ENCODE peak calls at places on chromosomes 3 and 15, in four cellular contexts. U is Peyer's patch, W is K562, Z is right lobe of liver. F is an unnamed sample.

GRCh38 chr15:35545316-35545824 is 595 bp downstream of the DPH6 start:
- DNase-seq in U (peak), W (peak), Z (peak), F (peak)

GRCh38 chr3:127050733-127051132 is 67.8 kb downstream of the PLXNA1 start:
- DNase-seq in U (no peak), W (no peak), Z (peak), F (no peak)

GRCh38 chr15:84929795-84930371 is 45.4 kb downstream of the SLC28A1 start:
- DNase-seq in U (peak), W (peak), Z (no peak), F (peak)

GRCh38 chr3:153129426-153129825 is 32.6 kb upstream of the RAP2B start:
- DNase-seq in U (no peak), W (no peak), Z (no peak), F (no peak)

GRCh38 chr3:19711160-19711782 is 222.7 kb downstream of the EFHB start:
- DNase-seq in U (no peak), W (no peak), Z (no peak), F (no peak)

GRCh38 chr3:146685050-146685814 is 80.1 kb upstream of the PLSCR5 start:
- DNase-seq in U (no peak), W (no peak), Z (no peak), F (no peak)

GRCh38 chr3:20141306-20141705 is 44.7 kb downstream of the SGO1 start:
- DNase-seq in U (no peak), W (no peak), Z (no peak), F (no peak)

GRCh38 chr15:34456658-34457057 is 19.1 kb upstream of the GOLGA8A start:
- DNase-seq in U (no peak), W (no peak), Z (no peak), F (no peak)

GRCh38 chr3:37993811-37994638 is 3.4 kb downstream of the VILL start:
- DNase-seq in U (peak), W (peak), Z (peak), F (no peak)

GRCh38 chr15:101025116-101025885 is 106.1 kb downstream of the LRRK1 start:
- DNase-seq in U (peak), W (no peak), Z (no peak), F (no peak)

GRCh38 chr15:71411538-71412482 is 296.5 kb downstream of the THSD4 start:
- DNase-seq in U (no peak), W (no peak), Z (no peak), F (no peak)

GRCh38 chr3:157127268-157127667 is 32.7 kb downstream of the CCNL1 start:
- DNase-seq in U (no peak), W (no peak), Z (no peak), F (no peak)

GRCh38 chr15:49320337-49320736 is 102.7 kb upstream of the FGF7 start:
- DNase-seq in U (no peak), W (no peak), Z (no peak), F (no peak)

GRCh38 chr15:48718646-48719045 is 73.1 kb upstream of the FBN1 start:
- DNase-seq in U (no peak), W (peak), Z (no peak), F (no peak)

GRCh38 chr3:45082139-45082538 is 56.0 kb downstream of the CLEC3B start:
- DNase-seq in U (no peak), W (no peak), Z (no peak), F (no peak)

GRCh38 chr3:81914254-81914653 is 152.8 kb upstream of the GBE1 start:
- DNase-seq in U (no peak), W (no peak), Z (no peak), F (no peak)

GRCh38 chr3:52067046-52067445 is 10.7 kb upstream of the DUSP7 start:
- DNase-seq in U (no peak), W (no peak), Z (no peak), F (no peak)

GRCh38 chr3:52596658-52597265 is 60.4 kb downstream of the UQCC5 start:
- DNase-seq in U (no peak), W (no peak), Z (no peak), F (no peak)

GRCh38 chr15:74957301-74958035 is 896 bp upstream of the RPP25 start:
- DNase-seq in U (peak), W (no peak), Z (no peak), F (no peak)

GRCh38 chr15:83571820-83572707 is 81.9 kb upstream of the ADAMTSL3 start:
- DNase-seq in U (no peak), W (peak), Z (no peak), F (no peak)

GRCh38 chr3:53700441-53700840 is 145.8 kb downstream of the CHDH start:
- DNase-seq in U (no peak), W (no peak), Z (no peak), F (no peak)

GRCh38 chr3:189353988-189354735 is 182.4 kb downstream of the TPRG1 start:
- DNase-seq in U (no peak), W (no peak), Z (no peak), F (no peak)

GRCh38 chr15:60928210-60928609 is 300.9 kb downstream of the RORA start:
- DNase-seq in U (no peak), W (no peak), Z (no peak), F (no peak)

GRCh38 chr15:89673162-89673506 is 6.0 kb downstream of the PLIN1 start:
- DNase-seq in U (peak), W (peak), Z (no peak), F (no peak)

GRCh38 chr15:57541805-57542504 is 49.7 kb upstream of the MYZAP start:
- DNase-seq in U (peak), W (peak), Z (no peak), F (peak)

GRCh38 chr15:69823223-69823907 is 274.4 kb downstream of the TLE3 start:
- DNase-seq in U (no peak), W (peak), Z (no peak), F (peak)

GRCh38 chr3:158103956-158104338 is 2.3 kb downstream of the SHOX2 start:
- DNase-seq in U (no peak), W (no peak), Z (no peak), F (no peak)

GRCh38 chr3:194250104-194251002 is 100.8 kb downstream of the CPN2 start:
- DNase-seq in U (no peak), W (no peak), Z (peak), F (no peak)

GRCh38 chr15:71518661-71519060 is 291.7 kb upstream of the NR2E3 start:
- DNase-seq in U (no peak), W (no peak), Z (no peak), F (no peak)

GRCh38 chr15:42035362-42035761 is 14.5 kb upstream of the PLA2G4E start:
- DNase-seq in U (no peak), W (no peak), Z (no peak), F (no peak)

GRCh38 chr3:193843447-193844301 is 250.7 kb downstream of the OPA1 start:
- DNase-seq in U (peak), W (peak), Z (no peak), F (no peak)

GRCh38 chr3:106282931-106283330 is 414.1 kb upstream of the CBLB start:
- DNase-seq in U (no peak), W (no peak), Z (no peak), F (no peak)

GRCh38 chr15:60407406-60407805 is 9.6 kb upstream of the ANXA2 start:
- DNase-seq in U (no peak), W (no peak), Z (no peak), F (peak)

GRCh38 chr3:59653405-59654119 is 603.7 kb upstream of the CFAP20DC start:
- DNase-seq in U (no peak), W (no peak), Z (no peak), F (no peak)

GRCh38 chr15:26838742-26839460 is 28.0 kb upstream of the GABRA5 start:
- DNase-seq in U (no peak), W (peak), Z (no peak), F (peak)

DNA sequence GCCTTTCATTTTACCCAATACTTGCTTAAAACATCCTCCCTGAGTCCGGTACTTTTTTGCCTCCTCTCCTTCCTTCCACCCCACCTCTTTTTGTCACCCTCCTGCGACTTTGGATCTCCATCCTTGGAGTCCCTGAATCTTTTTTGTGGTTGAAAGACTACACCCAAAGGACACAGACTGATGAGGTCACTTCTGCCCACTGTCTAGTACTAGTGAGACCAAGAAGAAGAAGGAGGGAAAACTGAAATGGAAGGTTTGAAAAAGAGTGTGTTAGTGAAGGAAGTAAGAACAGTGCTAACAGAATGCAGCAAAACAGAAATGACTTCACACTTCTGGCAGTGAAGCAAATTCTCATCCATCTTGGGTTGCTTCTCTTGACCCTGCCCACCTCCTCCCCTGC is 6.6 kb downstream of the B3GNT5 start:
- DNase-seq in U (no peak), W (no peak), Z (no peak), F (no peak)
- TF ChIP-seq POLR2A in U (no peak), W (no peak), Z (no peak), F (no peak)

GRCh38 chr15:64810499-64811326 is 14.7 kb downstream of the PIF1 start:
- DNase-seq in U (no peak), W (no peak), Z (no peak), F (no peak)
- TF ChIP-seq POLR2A in U (no peak), W (no peak), Z (no peak), F (no peak)

DNA sequence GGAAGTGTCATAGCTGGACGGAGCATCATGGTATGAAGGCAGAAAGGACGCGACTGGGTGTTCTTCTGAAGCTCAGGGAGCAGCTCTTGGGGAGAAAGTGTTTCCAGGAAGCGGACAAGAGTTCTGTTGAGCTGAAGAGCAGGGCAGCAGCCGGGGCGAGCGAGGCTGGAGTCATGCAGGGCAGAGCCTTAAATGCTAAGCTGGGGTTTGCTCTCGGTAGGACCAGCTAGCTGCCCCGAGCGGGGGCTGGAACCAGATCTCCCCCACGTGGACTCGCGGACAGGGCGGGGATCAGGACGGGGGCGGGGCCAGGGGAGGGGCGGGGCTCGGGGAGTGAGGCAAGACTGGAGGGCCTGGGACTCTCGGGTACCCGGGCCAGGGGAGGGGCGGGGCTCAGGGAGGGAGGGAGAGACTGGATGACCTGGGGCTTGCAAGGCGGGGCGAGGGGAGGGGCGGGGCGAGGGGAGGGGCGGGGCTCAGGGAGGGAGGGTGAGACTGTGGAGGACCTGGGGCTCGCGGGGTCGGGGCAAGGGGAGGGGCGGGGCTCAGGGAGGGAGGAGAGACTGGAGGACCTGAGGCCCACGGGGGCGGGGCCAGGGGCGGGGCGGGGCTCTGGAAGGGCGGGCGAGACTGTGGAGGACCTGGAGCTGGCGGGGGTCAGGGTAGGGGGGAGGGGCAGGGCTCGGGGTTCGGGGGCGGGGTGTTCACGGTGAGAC is 461 bp upstream of the FAH start:
- DNase-seq in U (peak), W (peak), Z (peak), F (peak)
- TF ChIP-seq POLR2A in U (no peak), W (peak), Z (peak), F (no peak)

GRCh38 chr3:67654099-67654831 is at the start of gene SUCLG2:
- DNase-seq in U (peak), W (peak), Z (peak), F (peak)
- TF ChIP-seq POLR2A in U (peak), W (peak), Z (peak), F (peak)

DNA sequence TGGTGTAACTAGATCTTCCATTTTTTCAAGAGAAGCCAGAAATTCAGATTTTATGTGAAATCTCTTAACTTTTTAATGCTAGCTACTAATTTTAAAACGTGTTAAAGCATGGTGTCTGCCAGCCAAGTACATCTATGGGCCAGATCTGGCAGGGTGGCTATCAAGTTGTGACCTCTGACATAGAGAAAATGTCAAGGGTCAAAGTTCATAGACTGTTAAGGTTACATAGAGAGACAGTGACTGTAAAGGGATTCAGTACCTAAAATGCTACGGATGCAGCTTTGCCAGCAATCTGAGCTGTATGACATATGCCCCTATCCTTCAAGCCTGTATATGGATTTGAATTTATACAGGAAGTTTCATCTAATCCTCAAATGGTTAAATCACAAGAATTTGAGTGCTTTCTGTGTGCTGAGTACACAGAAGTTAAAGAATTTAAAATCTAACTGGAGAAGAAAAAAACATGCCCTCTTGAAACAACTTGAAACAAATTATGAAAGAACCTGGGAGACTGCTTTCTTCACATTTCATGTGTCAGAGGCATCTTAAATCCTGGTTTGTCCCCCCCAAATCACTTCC is 989 bp upstream of the ARHGAP31 start:
- DNase-seq in U (no peak), W (no peak), Z (no peak), F (no peak)
- TF ChIP-seq POLR2A in U (no peak), W (no peak), Z (no peak), F (no peak)

DNA sequence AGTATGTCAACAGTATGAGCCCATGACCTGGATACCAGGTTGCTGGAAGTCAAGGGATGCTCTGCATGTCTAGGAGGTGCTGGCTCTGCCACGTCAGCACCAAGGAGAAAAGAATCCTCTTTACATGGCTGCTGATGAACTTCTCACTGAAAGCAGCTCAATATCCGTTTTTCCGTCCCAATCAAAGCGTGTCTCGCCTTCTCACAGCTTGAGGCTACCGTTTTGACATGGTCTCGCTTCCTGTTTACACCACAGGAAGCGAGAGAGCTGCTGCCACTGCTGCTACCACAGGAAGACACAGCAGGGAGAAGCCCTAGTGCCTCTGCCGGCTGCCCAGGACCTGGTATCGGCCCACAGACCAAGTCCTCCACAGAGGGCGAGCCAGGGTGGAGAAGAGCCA is 27.3 kb downstream of the STARD5 start:
- DNase-seq in U (peak), W (no peak), Z (peak), F (peak)
- TF ChIP-seq POLR2A in U (peak), W (no peak), Z (peak), F (no peak)

DNA sequence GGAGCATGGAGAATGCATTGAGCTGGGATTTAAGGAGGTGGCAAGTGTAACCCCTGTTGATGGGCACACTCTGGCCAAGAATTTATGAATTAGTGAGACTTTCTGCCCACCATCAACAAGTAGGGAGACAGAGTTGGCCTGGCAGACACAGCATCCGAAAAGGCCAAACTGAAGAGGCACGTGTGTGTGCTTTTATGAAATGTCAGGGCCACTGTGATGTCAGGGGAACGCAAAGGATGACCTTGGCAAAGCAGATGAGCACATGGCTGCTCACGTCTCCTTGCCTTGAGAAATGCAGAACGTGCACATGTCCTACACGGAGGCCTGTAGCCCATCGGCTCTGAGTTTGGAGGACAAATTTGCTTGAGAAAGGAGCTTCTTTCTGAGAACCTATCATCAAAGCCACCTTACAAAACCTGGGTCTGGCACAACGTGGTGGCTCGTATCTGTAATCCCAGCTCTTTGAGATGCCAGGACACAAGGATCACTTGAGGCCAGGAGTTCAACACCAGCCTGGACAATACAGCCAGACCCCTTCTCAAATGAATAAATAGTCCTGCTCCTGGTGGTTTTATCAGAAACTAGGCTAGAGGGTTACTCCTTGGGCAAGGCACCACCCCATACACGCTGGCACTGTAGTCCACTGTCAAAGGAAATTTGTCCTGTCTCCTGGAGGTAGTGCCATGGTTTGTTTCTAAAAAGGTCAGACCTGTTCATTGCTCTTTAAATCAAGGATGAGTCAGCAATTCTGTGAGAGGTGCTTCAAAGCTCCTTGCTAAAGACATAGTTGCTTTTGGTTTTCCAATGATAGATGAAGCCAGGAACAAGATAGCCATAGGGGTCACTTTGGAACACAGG is 942 bp upstream of the SH3BP5 start:
- DNase-seq in U (no peak), W (no peak), Z (no peak), F (no peak)
- TF ChIP-seq POLR2A in U (no peak), W (no peak), Z (no peak), F (no peak)

GRCh38 chr15:92839696-92840095 is 60.4 kb upstream of the CHD2 start:
- DNase-seq in U (peak), W (no peak), Z (no peak), F (no peak)
- TF ChIP-seq POLR2A in U (no peak), W (no peak), Z (no peak), F (no peak)

F was measured in H54.